ENCODE peak calls at places on chromosomes 16 and 17, in four cellular contexts. One of them, this sample, is unnamed.

GRCh38 chr16:85652431-85653221 is 36.1 kb downstream of the GINS2 start:
- DNase-seq in stomach: peak; percentile 63
- DNase-seq in AG20443: peak; percentile 86
- DNase-seq in stimulated activated CD4-positive, alpha-beta T cell treated with anti-CD3 and anti-CD28 coated beads, Interleukin-1b, Interleukin-23, amount 100 ng/mL, for 4 hours: no peak
- DNase-seq in this sample: no peak

GRCh38 chr17:64036198-64036922 is 15.9 kb upstream of the ICAM2 start:
- DNase-seq in stomach: no peak
- DNase-seq in AG20443: no peak
- DNase-seq in stimulated activated CD4-positive, alpha-beta T cell treated with anti-CD3 and anti-CD28 coated beads, Interleukin-1b, Interleukin-23, amount 100 ng/mL, for 4 hours: no peak
- DNase-seq in this sample: no peak

GRCh38 chr16:85316321-85316919 is 204.1 kb upstream of the CIBAR2 start:
- DNase-seq in stomach: peak; percentile 76
- DNase-seq in AG20443: peak; percentile 80
- DNase-seq in stimulated activated CD4-positive, alpha-beta T cell treated with anti-CD3 and anti-CD28 coated beads, Interleukin-1b, Interleukin-23, amount 100 ng/mL, for 4 hours: peak; percentile 42
- DNase-seq in this sample: peak; percentile 76

GRCh38 chr17:78747479-78747878 is 34.6 kb downstream of the CYTH1 start:
- DNase-seq in stomach: no peak
- DNase-seq in AG20443: no peak
- DNase-seq in stimulated activated CD4-positive, alpha-beta T cell treated with anti-CD3 and anti-CD28 coated beads, Interleukin-1b, Interleukin-23, amount 100 ng/mL, for 4 hours: no peak
- DNase-seq in this sample: no peak

GRCh38 chr17:59221159-59221847 is 992 bp downstream of the GDPD1 start:
- DNase-seq in stomach: no peak
- DNase-seq in AG20443: peak; percentile 7
- DNase-seq in stimulated activated CD4-positive, alpha-beta T cell treated with anti-CD3 and anti-CD28 coated beads, Interleukin-1b, Interleukin-23, amount 100 ng/mL, for 4 hours: no peak
- DNase-seq in this sample: no peak

GRCh38 chr16:678858-679807 is 1.1 kb upstream of the STUB1 start:
- DNase-seq in stomach: peak; percentile 76
- DNase-seq in AG20443: peak; percentile 40
- DNase-seq in stimulated activated CD4-positive, alpha-beta T cell treated with anti-CD3 and anti-CD28 coated beads, Interleukin-1b, Interleukin-23, amount 100 ng/mL, for 4 hours: peak; percentile 49
- DNase-seq in this sample: peak; percentile 84

GRCh38 chr17:74852237-74853047 is 7.2 kb downstream of the GRIN2C start:
- DNase-seq in stomach: no peak
- DNase-seq in AG20443: peak; percentile 38
- DNase-seq in stimulated activated CD4-positive, alpha-beta T cell treated with anti-CD3 and anti-CD28 coated beads, Interleukin-1b, Interleukin-23, amount 100 ng/mL, for 4 hours: peak; percentile 65
- DNase-seq in this sample: no peak

GRCh38 chr17:47423406-47424295 is 99.9 kb downstream of the EFCAB13 start:
- DNase-seq in stomach: peak; percentile 71
- DNase-seq in AG20443: peak; percentile 63
- DNase-seq in stimulated activated CD4-positive, alpha-beta T cell treated with anti-CD3 and anti-CD28 coated beads, Interleukin-1b, Interleukin-23, amount 100 ng/mL, for 4 hours: peak; percentile 6
- DNase-seq in this sample: peak; percentile 64

GRCh38 chr16:78762222-78762621 is 662.8 kb downstream of the WWOX start:
- DNase-seq in stomach: no peak
- DNase-seq in AG20443: no peak
- DNase-seq in stimulated activated CD4-positive, alpha-beta T cell treated with anti-CD3 and anti-CD28 coated beads, Interleukin-1b, Interleukin-23, amount 100 ng/mL, for 4 hours: no peak
- DNase-seq in this sample: no peak

GRCh38 chr17:32927724-32928526 is at the start of gene TMEM98:
- DNase-seq in stomach: peak; percentile 43
- DNase-seq in AG20443: peak; percentile 74
- DNase-seq in stimulated activated CD4-positive, alpha-beta T cell treated with anti-CD3 and anti-CD28 coated beads, Interleukin-1b, Interleukin-23, amount 100 ng/mL, for 4 hours: peak; percentile 3
- DNase-seq in this sample: peak; percentile 53

GRCh38 chr16:86142801-86143236 is 243.9 kb downstream of the IRF8 start:
- DNase-seq in stomach: no peak
- DNase-seq in AG20443: no peak
- DNase-seq in stimulated activated CD4-positive, alpha-beta T cell treated with anti-CD3 and anti-CD28 coated beads, Interleukin-1b, Interleukin-23, amount 100 ng/mL, for 4 hours: no peak
- DNase-seq in this sample: no peak

GRCh38 chr17:51540151-51540550 is 279.8 kb downstream of the UTP18 start:
- DNase-seq in stomach: no peak
- DNase-seq in AG20443: no peak
- DNase-seq in stimulated activated CD4-positive, alpha-beta T cell treated with anti-CD3 and anti-CD28 coated beads, Interleukin-1b, Interleukin-23, amount 100 ng/mL, for 4 hours: no peak
- DNase-seq in this sample: no peak

GRCh38 chr16:24309222-24309905 is 53.2 kb downstream of the CACNG3 start:
- DNase-seq in stomach: peak; percentile 36
- DNase-seq in AG20443: no peak
- DNase-seq in stimulated activated CD4-positive, alpha-beta T cell treated with anti-CD3 and anti-CD28 coated beads, Interleukin-1b, Interleukin-23, amount 100 ng/mL, for 4 hours: no peak
- DNase-seq in this sample: no peak

GRCh38 chr17:45147581-45148182 is 593 bp upstream of the HEXIM1 start:
- DNase-seq in stomach: peak; percentile 74
- DNase-seq in AG20443: peak; percentile 59
- DNase-seq in stimulated activated CD4-positive, alpha-beta T cell treated with anti-CD3 and anti-CD28 coated beads, Interleukin-1b, Interleukin-23, amount 100 ng/mL, for 4 hours: peak; percentile 72
- DNase-seq in this sample: peak; percentile 86

GRCh38 chr16:86854895-86855294 is 276.5 kb downstream of the FOXL1 start:
- DNase-seq in stomach: no peak
- DNase-seq in AG20443: no peak
- DNase-seq in stimulated activated CD4-positive, alpha-beta T cell treated with anti-CD3 and anti-CD28 coated beads, Interleukin-1b, Interleukin-23, amount 100 ng/mL, for 4 hours: no peak
- DNase-seq in this sample: no peak

GRCh38 chr17:78173025-78173715 is 4.8 kb downstream of the SYNGR2 start:
- DNase-seq in stomach: no peak
- DNase-seq in AG20443: no peak
- DNase-seq in stimulated activated CD4-positive, alpha-beta T cell treated with anti-CD3 and anti-CD28 coated beads, Interleukin-1b, Interleukin-23, amount 100 ng/mL, for 4 hours: no peak
- DNase-seq in this sample: no peak

GRCh38 chr16:19102187-19102872 is 11.4 kb upstream of the ITPRIPL2 start:
- DNase-seq in stomach: no peak
- DNase-seq in AG20443: no peak
- DNase-seq in stimulated activated CD4-positive, alpha-beta T cell treated with anti-CD3 and anti-CD28 coated beads, Interleukin-1b, Interleukin-23, amount 100 ng/mL, for 4 hours: no peak
- DNase-seq in this sample: no peak

GRCh38 chr16:71771571-71771970 is 37.1 kb downstream of the AP1G1 start:
- DNase-seq in stomach: no peak
- DNase-seq in AG20443: no peak
- DNase-seq in stimulated activated CD4-positive, alpha-beta T cell treated with anti-CD3 and anti-CD28 coated beads, Interleukin-1b, Interleukin-23, amount 100 ng/mL, for 4 hours: no peak
- DNase-seq in this sample: no peak

GRCh38 chr17:11264183-11264871 is 23.3 kb downstream of the SHISA6 start:
- DNase-seq in stomach: no peak
- DNase-seq in AG20443: no peak
- DNase-seq in stimulated activated CD4-positive, alpha-beta T cell treated with anti-CD3 and anti-CD28 coated beads, Interleukin-1b, Interleukin-23, amount 100 ng/mL, for 4 hours: no peak
- DNase-seq in this sample: no peak

GRCh38 chr16:72876221-72876620 is 171.7 kb downstream of the ZFHX3 start:
- DNase-seq in stomach: peak; percentile 32
- DNase-seq in AG20443: peak; percentile 41
- DNase-seq in stimulated activated CD4-positive, alpha-beta T cell treated with anti-CD3 and anti-CD28 coated beads, Interleukin-1b, Interleukin-23, amount 100 ng/mL, for 4 hours: no peak
- DNase-seq in this sample: no peak

GRCh38 chr16:645852-646678 is 3.1 kb upstream of the WDR90 start:
- DNase-seq in stomach: peak; percentile 83
- DNase-seq in AG20443: no peak
- DNase-seq in stimulated activated CD4-positive, alpha-beta T cell treated with anti-CD3 and anti-CD28 coated beads, Interleukin-1b, Interleukin-23, amount 100 ng/mL, for 4 hours: no peak
- DNase-seq in this sample: peak; percentile 93

GRCh38 chr16:88442811-88443576 is 10.1 kb upstream of the ZFPM1 start:
- DNase-seq in stomach: peak; percentile 83
- DNase-seq in AG20443: peak; percentile 94
- DNase-seq in stimulated activated CD4-positive, alpha-beta T cell treated with anti-CD3 and anti-CD28 coated beads, Interleukin-1b, Interleukin-23, amount 100 ng/mL, for 4 hours: peak; percentile 81
- DNase-seq in this sample: peak; percentile 83

GRCh38 chr16:6165330-6165984 is 1067.9 kb upstream of the EEF2KMT start:
- DNase-seq in stomach: no peak
- DNase-seq in AG20443: no peak
- DNase-seq in stimulated activated CD4-positive, alpha-beta T cell treated with anti-CD3 and anti-CD28 coated beads, Interleukin-1b, Interleukin-23, amount 100 ng/mL, for 4 hours: no peak
- DNase-seq in this sample: no peak

GRCh38 chr17:55644346-55644745 is 78.3 kb downstream of the TMEM100 start:
- DNase-seq in stomach: no peak
- DNase-seq in AG20443: no peak
- DNase-seq in stimulated activated CD4-positive, alpha-beta T cell treated with anti-CD3 and anti-CD28 coated beads, Interleukin-1b, Interleukin-23, amount 100 ng/mL, for 4 hours: no peak
- DNase-seq in this sample: no peak

GRCh38 chr17:17089796-17090641 is 47.8 kb downstream of the MPRIP start:
- DNase-seq in stomach: no peak
- DNase-seq in AG20443: no peak
- DNase-seq in stimulated activated CD4-positive, alpha-beta T cell treated with anti-CD3 and anti-CD28 coated beads, Interleukin-1b, Interleukin-23, amount 100 ng/mL, for 4 hours: no peak
- DNase-seq in this sample: peak; percentile 66

GRCh38 chr17:74190154-74190553 is 13.3 kb upstream of the RPL38 start:
- DNase-seq in stomach: no peak
- DNase-seq in AG20443: peak; percentile 46
- DNase-seq in stimulated activated CD4-positive, alpha-beta T cell treated with anti-CD3 and anti-CD28 coated beads, Interleukin-1b, Interleukin-23, amount 100 ng/mL, for 4 hours: no peak
- DNase-seq in this sample: no peak

GRCh38 chr17:44269795-44270320 is 1.9 kb upstream of the SLC4A1 start:
- DNase-seq in stomach: no peak
- DNase-seq in AG20443: no peak
- DNase-seq in stimulated activated CD4-positive, alpha-beta T cell treated with anti-CD3 and anti-CD28 coated beads, Interleukin-1b, Interleukin-23, amount 100 ng/mL, for 4 hours: no peak
- DNase-seq in this sample: no peak

GRCh38 chr17:28572294-28573099 is 1.2 kb upstream of the PIGS start:
- DNase-seq in stomach: no peak
- DNase-seq in AG20443: no peak
- DNase-seq in stimulated activated CD4-positive, alpha-beta T cell treated with anti-CD3 and anti-CD28 coated beads, Interleukin-1b, Interleukin-23, amount 100 ng/mL, for 4 hours: no peak
- DNase-seq in this sample: no peak

GRCh38 chr16:65202461-65202860 is 80.6 kb upstream of the CDH11 start:
- DNase-seq in stomach: no peak
- DNase-seq in AG20443: peak; percentile 58
- DNase-seq in stimulated activated CD4-positive, alpha-beta T cell treated with anti-CD3 and anti-CD28 coated beads, Interleukin-1b, Interleukin-23, amount 100 ng/mL, for 4 hours: no peak
- DNase-seq in this sample: no peak

GRCh38 chr17:72219136-72219823 is 98.5 kb downstream of the SOX9 start:
- DNase-seq in stomach: no peak
- DNase-seq in AG20443: peak; percentile 21
- DNase-seq in stimulated activated CD4-positive, alpha-beta T cell treated with anti-CD3 and anti-CD28 coated beads, Interleukin-1b, Interleukin-23, amount 100 ng/mL, for 4 hours: no peak
- DNase-seq in this sample: no peak

GRCh38 chr16:81018496-81018895 is 11.5 kb downstream of the CENPN start:
- DNase-seq in stomach: no peak
- DNase-seq in AG20443: no peak
- DNase-seq in stimulated activated CD4-positive, alpha-beta T cell treated with anti-CD3 and anti-CD28 coated beads, Interleukin-1b, Interleukin-23, amount 100 ng/mL, for 4 hours: no peak
- DNase-seq in this sample: no peak

GRCh38 chr16:70737377-70738082 is 51.7 kb upstream of the MTSS2 start:
- DNase-seq in stomach: peak; percentile 55
- DNase-seq in AG20443: peak; percentile 93
- DNase-seq in stimulated activated CD4-positive, alpha-beta T cell treated with anti-CD3 and anti-CD28 coated beads, Interleukin-1b, Interleukin-23, amount 100 ng/mL, for 4 hours: peak; percentile 39
- DNase-seq in this sample: peak; percentile 88

GRCh38 chr16:66344533-66345145 is 21.9 kb upstream of the CDH5 start:
- DNase-seq in stomach: no peak
- DNase-seq in AG20443: peak; percentile 60
- DNase-seq in stimulated activated CD4-positive, alpha-beta T cell treated with anti-CD3 and anti-CD28 coated beads, Interleukin-1b, Interleukin-23, amount 100 ng/mL, for 4 hours: no peak
- DNase-seq in this sample: no peak

GRCh38 chr16:57377080-57377841 is 5.0 kb downstream of the CX3CL1 start:
- DNase-seq in stomach: no peak
- DNase-seq in AG20443: no peak
- DNase-seq in stimulated activated CD4-positive, alpha-beta T cell treated with anti-CD3 and anti-CD28 coated beads, Interleukin-1b, Interleukin-23, amount 100 ng/mL, for 4 hours: no peak
- DNase-seq in this sample: no peak

GRCh38 chr17:82216301-82217119 is 3.9 kb upstream of the CCDC57 start:
- DNase-seq in stomach: peak; percentile 89
- DNase-seq in AG20443: peak; percentile 87
- DNase-seq in stimulated activated CD4-positive, alpha-beta T cell treated with anti-CD3 and anti-CD28 coated beads, Interleukin-1b, Interleukin-23, amount 100 ng/mL, for 4 hours: no peak
- DNase-seq in this sample: peak; percentile 70

GRCh38 chr16:66274335-66275110 is 92.0 kb upstream of the CDH5 start:
- DNase-seq in stomach: no peak
- DNase-seq in AG20443: no peak
- DNase-seq in stimulated activated CD4-positive, alpha-beta T cell treated with anti-CD3 and anti-CD28 coated beads, Interleukin-1b, Interleukin-23, amount 100 ng/mL, for 4 hours: no peak
- DNase-seq in this sample: peak; percentile 18

GRCh38 chr17:2337811-2338657 is 733 bp downstream of the SGSM2 start:
- DNase-seq in stomach: peak; percentile 79
- DNase-seq in AG20443: peak; percentile 90
- DNase-seq in stimulated activated CD4-positive, alpha-beta T cell treated with anti-CD3 and anti-CD28 coated beads, Interleukin-1b, Interleukin-23, amount 100 ng/mL, for 4 hours: peak; percentile 43
- DNase-seq in this sample: peak; percentile 64

GRCh38 chr16:19717319-19717718 is 708 bp downstream of the KNOP1 start:
- DNase-seq in stomach: no peak
- DNase-seq in AG20443: no peak
- DNase-seq in stimulated activated CD4-positive, alpha-beta T cell treated with anti-CD3 and anti-CD28 coated beads, Interleukin-1b, Interleukin-23, amount 100 ng/mL, for 4 hours: no peak
- DNase-seq in this sample: no peak

GRCh38 chr16:14172200-14172805 is 101.2 kb downstream of the MRTFB start:
- DNase-seq in stomach: no peak
- DNase-seq in AG20443: peak; percentile 34
- DNase-seq in stimulated activated CD4-positive, alpha-beta T cell treated with anti-CD3 and anti-CD28 coated beads, Interleukin-1b, Interleukin-23, amount 100 ng/mL, for 4 hours: no peak
- DNase-seq in this sample: no peak

This sample was measured in left lobe of liver.